ENCODE peak calls at places on chromosome 16, in seven cellular contexts. W, Y, D, X, O, Z and H are unnamed samples.

GRCh38 chr16:24890746-24891145 is 45.0 kb downstream of the SLC5A11 start:
- DNase-seq in W (no peak), Y (no peak), D (no peak), X (no peak), O (no peak), Z (no peak), H (no peak)

GRCh38 chr16:24955975-24956731 is 59.0 kb downstream of the ARHGAP17 start:
- DNase-seq in W (no peak), Y (no peak), D (no peak), X (no peak), O (no peak), Z (no peak), H (no peak)

GRCh38 chr16:11052080-11052808 is 107.9 kb downstream of the CLEC16A start:
- DNase-seq in W (no peak), Y (no peak), D (no peak), X (no peak), O (peak; percentile 57), Z (no peak), H (no peak)

GRCh38 chr16:19974607-19975006 is 90.0 kb upstream of the GPRC5B start:
- DNase-seq in W (no peak), Y (no peak), D (no peak), X (no peak), O (no peak), Z (no peak), H (no peak)

GRCh38 chr16:76943936-76944335 is 247.1 kb upstream of the MON1B start:
- DNase-seq in W (no peak), Y (no peak), D (no peak), X (no peak), O (no peak), Z (no peak), H (no peak)

GRCh38 chr16:58661199-58661830 is 23.3 kb downstream of the SLC38A7 start:
- DNase-seq in W (no peak), Y (peak; percentile 57), D (peak; percentile 94), X (peak; percentile 70), O (peak; percentile 11), Z (no peak), H (peak; percentile 92)

GRCh38 chr16:79299154-79299799 is 301.3 kb downstream of the MAF start:
- DNase-seq in W (no peak), Y (no peak), D (no peak), X (no peak), O (no peak), Z (no peak), H (no peak)

GRCh38 chr16:73545713-73546112 is 497.8 kb upstream of the ZFHX3 start:
- DNase-seq in W (no peak), Y (no peak), D (no peak), X (no peak), O (no peak), Z (no peak), H (no peak)

GRCh38 chr16:57382535-57383275 is 10.4 kb downstream of the CX3CL1 start:
- DNase-seq in W (no peak), Y (no peak), D (no peak), X (no peak), O (no peak), Z (no peak), H (no peak)

GRCh38 chr16:86809458-86809955 is 231.2 kb downstream of the FOXL1 start:
- DNase-seq in W (no peak), Y (no peak), D (peak; percentile 39), X (peak; percentile 83), O (no peak), Z (no peak), H (peak; percentile 65)

GRCh38 chr16:55479560-55480197 is 681 bp downstream of the MMP2 start:
- DNase-seq in W (no peak), Y (no peak), D (peak; percentile 47), X (no peak), O (no peak), Z (no peak), H (no peak)

GRCh38 chr16:66474750-66475199 is 47.7 kb downstream of the BEAN1 start:
- DNase-seq in W (no peak), Y (no peak), D (no peak), X (no peak), O (peak; percentile 51), Z (no peak), H (no peak)

GRCh38 chr16:88922114-88922825 is 54.7 kb downstream of the CBFA2T3 start:
- DNase-seq in W (peak; percentile 78), Y (peak; percentile 47), D (no peak), X (no peak), O (no peak), Z (no peak), H (peak; percentile 93)

GRCh38 chr16:59886021-59886420 is 1151.9 kb upstream of the GOT2 start:
- DNase-seq in W (no peak), Y (no peak), D (peak; percentile 25), X (peak; percentile 30), O (no peak), Z (no peak), H (peak; percentile 72)

GRCh38 chr16:68031951-68032350 is 8.9 kb downstream of the DUS2 start:
- DNase-seq in W (no peak), Y (no peak), D (no peak), X (no peak), O (no peak), Z (no peak), H (no peak)

GRCh38 chr16:25966172-25967097 is 274.7 kb downstream of the HS3ST4 start:
- DNase-seq in W (no peak), Y (no peak), D (no peak), X (no peak), O (peak; percentile 10), Z (no peak), H (no peak)

GRCh38 chr16:76511203-76511602 is 234.0 kb downstream of the CNTNAP4 start:
- DNase-seq in W (no peak), Y (no peak), D (no peak), X (no peak), O (no peak), Z (no peak), H (no peak)

GRCh38 chr16:9007177-9007794 is 43.6 kb upstream of the USP7 start:
- DNase-seq in W (no peak), Y (no peak), D (peak; percentile 44), X (no peak), O (no peak), Z (no peak), H (peak; percentile 36)

GRCh38 chr16:11955713-11956123 is 9.3 kb upstream of the TNFRSF17 start:
- DNase-seq in W (no peak), Y (no peak), D (peak; percentile 96), X (peak; percentile 87), O (no peak), Z (no peak), H (peak; percentile 92)

GRCh38 chr16:31440511-31441184 is 1.9 kb downstream of the ZNF843 start:
- DNase-seq in W (no peak), Y (no peak), D (peak; percentile 10), X (no peak), O (no peak), Z (no peak), H (no peak)

GRCh38 chr16:72788269-72788809 is 259.6 kb downstream of the ZFHX3 start:
- DNase-seq in W (no peak), Y (no peak), D (no peak), X (no peak), O (no peak), Z (no peak), H (no peak)

GRCh38 chr16:3503513-3503912 is 2.7 kb downstream of the CLUAP1 start:
- DNase-seq in W (no peak), Y (no peak), D (no peak), X (no peak), O (peak; percentile 42), Z (no peak), H (no peak)

GRCh38 chr16:16861546-16861945 is 482.6 kb downstream of the NPIPA7 start:
- DNase-seq in W (peak; percentile 56), Y (peak; percentile 19), D (peak; percentile 84), X (no peak), O (peak; percentile 53), Z (peak; percentile 68), H (peak; percentile 79)

GRCh38 chr16:1688807-1689560 is 10.9 kb downstream of the JPT2 start:
- DNase-seq in W (no peak), Y (no peak), D (no peak), X (peak; percentile 78), O (no peak), Z (no peak), H (no peak)

GRCh38 chr16:28925386-28926228 is 569 bp upstream of the RABEP2 start:
- DNase-seq in W (no peak), Y (peak; percentile 90), D (peak; percentile 84), X (peak; percentile 38), O (peak; percentile 93), Z (no peak), H (peak; percentile 80)

GRCh38 chr16:280005-280421 is 378 bp upstream of the ARHGDIG start:
- DNase-seq in W (no peak), Y (no peak), D (no peak), X (no peak), O (no peak), Z (no peak), H (no peak)

GRCh38 chr16:4388275-4389021 is 16.8 kb downstream of the VASN start:
- DNase-seq in W (no peak), Y (no peak), D (peak; percentile 46), X (no peak), O (no peak), Z (no peak), H (peak; percentile 49)

GRCh38 chr16:25031132-25031440 is 15.9 kb upstream of the ARHGAP17 start:
- DNase-seq in W (no peak), Y (no peak), D (no peak), X (no peak), O (no peak), Z (no peak), H (no peak)

GRCh38 chr16:10606607-10607006 is 26.2 kb upstream of the EMP2 start:
- DNase-seq in W (no peak), Y (no peak), D (no peak), X (no peak), O (no peak), Z (no peak), H (no peak)

GRCh38 chr16:87895641-87896141 is 26.4 kb upstream of the SLC7A5 start:
- DNase-seq in W (peak; percentile 35), Y (no peak), D (peak; percentile 39), X (no peak), O (peak; percentile 85), Z (peak; percentile 37), H (peak; percentile 43)